ENCODE peak calls at places on chromosomes 3 and 15, in six cellular contexts. One of them, this sample, is unnamed.
A peak's percentile ranks its signal among the peaks of the same experiment; 100 is the strongest.

GRCh38 chr15:59501531-59502113 is 63.6 kb downstream of the FAM81A start:
- DNase-seq in right lobe of liver: no peak
- DNase-seq in GM06990: no peak
- DNase-seq in lower leg skin: no peak
- DNase-seq in CD4-positive, alpha-beta T cell: no peak
- DNase-seq in A549: peak; percentile 80
- DNase-seq in this sample: peak; percentile 72

GRCh38 chr3:114839476-114839875 is 307.6 kb downstream of the ZBTB20 start:
- DNase-seq in right lobe of liver: no peak
- DNase-seq in GM06990: no peak
- DNase-seq in lower leg skin: no peak
- DNase-seq in CD4-positive, alpha-beta T cell: no peak
- DNase-seq in A549: peak; percentile 11
- DNase-seq in this sample: no peak

GRCh38 chr3:12705981-12706380 is 42.1 kb upstream of the RAF1 start:
- DNase-seq in right lobe of liver: no peak
- DNase-seq in GM06990: no peak
- DNase-seq in lower leg skin: no peak
- DNase-seq in CD4-positive, alpha-beta T cell: no peak
- DNase-seq in A549: no peak
- DNase-seq in this sample: no peak

GRCh38 chr3:120302361-120302760 is 17.3 kb upstream of the GPR156 start:
- DNase-seq in right lobe of liver: no peak
- DNase-seq in GM06990: no peak
- DNase-seq in lower leg skin: no peak
- DNase-seq in CD4-positive, alpha-beta T cell: no peak
- DNase-seq in A549: no peak
- DNase-seq in this sample: no peak

GRCh38 chr3:10408680-10409079 is 87.8 kb upstream of the SEC13 start:
- DNase-seq in right lobe of liver: no peak
- DNase-seq in GM06990: no peak
- DNase-seq in lower leg skin: no peak
- DNase-seq in CD4-positive, alpha-beta T cell: no peak
- DNase-seq in A549: no peak
- DNase-seq in this sample: no peak

GRCh38 chr15:91866971-91867372 is 13.5 kb downstream of the SLCO3A1 start:
- DNase-seq in right lobe of liver: no peak
- DNase-seq in GM06990: no peak
- DNase-seq in lower leg skin: peak; percentile 60
- DNase-seq in CD4-positive, alpha-beta T cell: no peak
- DNase-seq in A549: no peak
- DNase-seq in this sample: no peak

GRCh38 chr3:173135059-173135458 is 6.0 kb downstream of the SPATA16 start:
- DNase-seq in right lobe of liver: no peak
- DNase-seq in GM06990: no peak
- DNase-seq in lower leg skin: no peak
- DNase-seq in CD4-positive, alpha-beta T cell: no peak
- DNase-seq in A549: no peak
- DNase-seq in this sample: no peak

GRCh38 chr15:74302821-74303359 is 64.6 kb downstream of the CYP11A1 start:
- DNase-seq in right lobe of liver: no peak
- DNase-seq in GM06990: no peak
- DNase-seq in lower leg skin: no peak
- DNase-seq in CD4-positive, alpha-beta T cell: no peak
- DNase-seq in A549: peak; percentile 38
- DNase-seq in this sample: peak; percentile 79

GRCh38 chr15:24955549-24955929 is 752 bp downstream of the SNRPN start:
- DNase-seq in right lobe of liver: peak; percentile 55
- DNase-seq in GM06990: peak; percentile 20
- DNase-seq in lower leg skin: no peak
- DNase-seq in CD4-positive, alpha-beta T cell: peak; percentile 4
- DNase-seq in A549: no peak
- DNase-seq in this sample: peak; percentile 7

GRCh38 chr3:129820587-129820986 is 72.9 kb downstream of the TMCC1 start:
- DNase-seq in right lobe of liver: no peak
- DNase-seq in GM06990: no peak
- DNase-seq in lower leg skin: no peak
- DNase-seq in CD4-positive, alpha-beta T cell: no peak
- DNase-seq in A549: no peak
- DNase-seq in this sample: no peak

GRCh38 chr15:100036030-100036429 is 302.8 kb upstream of the LYSMD4 start:
- DNase-seq in right lobe of liver: no peak
- DNase-seq in GM06990: no peak
- DNase-seq in lower leg skin: no peak
- DNase-seq in CD4-positive, alpha-beta T cell: no peak
- DNase-seq in A549: no peak
- DNase-seq in this sample: no peak

GRCh38 chr15:78565951-78566774 is 843 bp downstream of the CHRNA5 start:
- DNase-seq in right lobe of liver: no peak
- DNase-seq in GM06990: peak; percentile 8
- DNase-seq in lower leg skin: no peak
- DNase-seq in CD4-positive, alpha-beta T cell: no peak
- DNase-seq in A549: peak; percentile 55
- DNase-seq in this sample: peak; percentile 23

GRCh38 chr15:100686725-100687488 is 84.5 kb downstream of the ASB7 start:
- DNase-seq in right lobe of liver: no peak
- DNase-seq in GM06990: no peak
- DNase-seq in lower leg skin: no peak
- DNase-seq in CD4-positive, alpha-beta T cell: no peak
- DNase-seq in A549: no peak
- DNase-seq in this sample: no peak

GRCh38 chr3:36843065-36844051 is 79.0 kb upstream of the DCLK3 start:
- DNase-seq in right lobe of liver: no peak
- DNase-seq in GM06990: no peak
- DNase-seq in lower leg skin: no peak
- DNase-seq in CD4-positive, alpha-beta T cell: peak; percentile 14
- DNase-seq in A549: peak; percentile 65
- DNase-seq in this sample: peak; percentile 40

GRCh38 chr15:33125883-33126535 is 68.5 kb downstream of the FMN1 start:
- DNase-seq in right lobe of liver: no peak
- DNase-seq in GM06990: no peak
- DNase-seq in lower leg skin: no peak
- DNase-seq in CD4-positive, alpha-beta T cell: no peak
- DNase-seq in A549: no peak
- DNase-seq in this sample: no peak

GRCh38 chr3:166274342-166274741 is 437.1 kb upstream of the BCHE start:
- DNase-seq in right lobe of liver: no peak
- DNase-seq in GM06990: no peak
- DNase-seq in lower leg skin: no peak
- DNase-seq in CD4-positive, alpha-beta T cell: no peak
- DNase-seq in A549: no peak
- DNase-seq in this sample: no peak

GRCh38 chr3:5250467-5251195 is 63.1 kb downstream of the EDEM1 start:
- DNase-seq in right lobe of liver: no peak
- DNase-seq in GM06990: no peak
- DNase-seq in lower leg skin: no peak
- DNase-seq in CD4-positive, alpha-beta T cell: no peak
- DNase-seq in A549: peak; percentile 33
- DNase-seq in this sample: no peak

GRCh38 chr3:169153614-169154013 is 509.9 kb downstream of the MECOM start:
- DNase-seq in right lobe of liver: no peak
- DNase-seq in GM06990: no peak
- DNase-seq in lower leg skin: no peak
- DNase-seq in CD4-positive, alpha-beta T cell: no peak
- DNase-seq in A549: no peak
- DNase-seq in this sample: no peak

GRCh38 chr3:26825454-26825853 is 202.9 kb downstream of the LRRC3B start:
- DNase-seq in right lobe of liver: peak; percentile 27
- DNase-seq in GM06990: no peak
- DNase-seq in lower leg skin: no peak
- DNase-seq in CD4-positive, alpha-beta T cell: no peak
- DNase-seq in A549: no peak
- DNase-seq in this sample: no peak

GRCh38 chr3:168498194-168498593 is 402.5 kb upstream of the GOLIM4 start:
- DNase-seq in right lobe of liver: no peak
- DNase-seq in GM06990: no peak
- DNase-seq in lower leg skin: no peak
- DNase-seq in CD4-positive, alpha-beta T cell: no peak
- DNase-seq in A549: no peak
- DNase-seq in this sample: no peak

GRCh38 chr3:192842711-192843436 is 74.8 kb downstream of the MB21D2 start:
- DNase-seq in right lobe of liver: no peak
- DNase-seq in GM06990: no peak
- DNase-seq in lower leg skin: no peak
- DNase-seq in CD4-positive, alpha-beta T cell: no peak
- DNase-seq in A549: no peak
- DNase-seq in this sample: no peak

GRCh38 chr3:54850484-54851003 is 77.3 kb downstream of the LRTM1 start:
- DNase-seq in right lobe of liver: no peak
- DNase-seq in GM06990: no peak
- DNase-seq in lower leg skin: no peak
- DNase-seq in CD4-positive, alpha-beta T cell: no peak
- DNase-seq in A549: no peak
- DNase-seq in this sample: no peak

GRCh38 chr3:139517321-139517720 is 22.2 kb downstream of the RBP1 start:
- DNase-seq in right lobe of liver: no peak
- DNase-seq in GM06990: no peak
- DNase-seq in lower leg skin: no peak
- DNase-seq in CD4-positive, alpha-beta T cell: no peak
- DNase-seq in A549: no peak
- DNase-seq in this sample: no peak

GRCh38 chr3:119681279-119681678 is 4.1 kb upstream of the COX17 start:
- DNase-seq in right lobe of liver: no peak
- DNase-seq in GM06990: no peak
- DNase-seq in lower leg skin: no peak
- DNase-seq in CD4-positive, alpha-beta T cell: no peak
- DNase-seq in A549: peak; percentile 44
- DNase-seq in this sample: peak; percentile 38

GRCh38 chr3:20280257-20280656 is 94.3 kb upstream of the SGO1 start:
- DNase-seq in right lobe of liver: no peak
- DNase-seq in GM06990: no peak
- DNase-seq in lower leg skin: no peak
- DNase-seq in CD4-positive, alpha-beta T cell: no peak
- DNase-seq in A549: no peak
- DNase-seq in this sample: no peak

GRCh38 chr3:182596673-182597410 is 196.5 kb upstream of the ATP11B start:
- DNase-seq in right lobe of liver: no peak
- DNase-seq in GM06990: no peak
- DNase-seq in lower leg skin: no peak
- DNase-seq in CD4-positive, alpha-beta T cell: no peak
- DNase-seq in A549: no peak
- DNase-seq in this sample: no peak

GRCh38 chr3:188627652-188628051 is 473.7 kb downstream of the LPP start:
- DNase-seq in right lobe of liver: no peak
- DNase-seq in GM06990: no peak
- DNase-seq in lower leg skin: no peak
- DNase-seq in CD4-positive, alpha-beta T cell: no peak
- DNase-seq in A549: peak; percentile 14
- DNase-seq in this sample: no peak

GRCh38 chr3:67558429-67558828 is 96.0 kb downstream of the SUCLG2 start:
- DNase-seq in right lobe of liver: no peak
- DNase-seq in GM06990: no peak
- DNase-seq in lower leg skin: peak; percentile 30
- DNase-seq in CD4-positive, alpha-beta T cell: no peak
- DNase-seq in A549: no peak
- DNase-seq in this sample: no peak

GRCh38 chr3:39869890-39870289 is 60.5 kb downstream of the MYRIP start:
- DNase-seq in right lobe of liver: no peak
- DNase-seq in GM06990: no peak
- DNase-seq in lower leg skin: no peak
- DNase-seq in CD4-positive, alpha-beta T cell: no peak
- DNase-seq in A549: no peak
- DNase-seq in this sample: no peak

GRCh38 chr3:122005033-122005565 is 16.9 kb downstream of the ILDR1 start:
- DNase-seq in right lobe of liver: no peak
- DNase-seq in GM06990: peak; percentile 82
- DNase-seq in lower leg skin: no peak
- DNase-seq in CD4-positive, alpha-beta T cell: no peak
- DNase-seq in A549: no peak
- DNase-seq in this sample: peak; percentile 72

GRCh38 chr3:184040010-184040409 is 8.5 kb downstream of the HTR3D start:
- DNase-seq in right lobe of liver: no peak
- DNase-seq in GM06990: no peak
- DNase-seq in lower leg skin: no peak
- DNase-seq in CD4-positive, alpha-beta T cell: no peak
- DNase-seq in A549: peak; percentile 45
- DNase-seq in this sample: no peak

GRCh38 chr3:176526194-176526593 is 671.1 kb downstream of the TBL1XR1 start:
- DNase-seq in right lobe of liver: no peak
- DNase-seq in GM06990: no peak
- DNase-seq in lower leg skin: no peak
- DNase-seq in CD4-positive, alpha-beta T cell: no peak
- DNase-seq in A549: no peak
- DNase-seq in this sample: no peak

GRCh38 chr3:32450426-32450825 is 52.2 kb downstream of the CMTM6 start:
- DNase-seq in right lobe of liver: no peak
- DNase-seq in GM06990: no peak
- DNase-seq in lower leg skin: no peak
- DNase-seq in CD4-positive, alpha-beta T cell: no peak
- DNase-seq in A549: no peak
- DNase-seq in this sample: no peak

GRCh38 chr15:96028620-96029019 is 301.9 kb upstream of the NR2F2 start:
- DNase-seq in right lobe of liver: no peak
- DNase-seq in GM06990: no peak
- DNase-seq in lower leg skin: no peak
- DNase-seq in CD4-positive, alpha-beta T cell: no peak
- DNase-seq in A549: no peak
- DNase-seq in this sample: no peak
- TF ChIP-seq CTCF in right lobe of liver: no peak
- TF ChIP-seq CTCF in GM06990: no peak
- TF ChIP-seq CTCF in lower leg skin: no peak
- TF ChIP-seq CTCF in CD4-positive, alpha-beta T cell: no peak
- TF ChIP-seq CTCF in A549: no peak
- TF ChIP-seq CTCF in this sample: no peak

GRCh38 chr3:124492824-124493223 is 237.4 kb upstream of the UMPS start:
- DNase-seq in right lobe of liver: peak; percentile 76
- DNase-seq in GM06990: no peak
- DNase-seq in lower leg skin: peak; percentile 23
- DNase-seq in CD4-positive, alpha-beta T cell: no peak
- DNase-seq in A549: peak; percentile 64
- DNase-seq in this sample: peak; percentile 17
- TF ChIP-seq CTCF in right lobe of liver: peak; percentile 60
- TF ChIP-seq CTCF in GM06990: peak; percentile 50
- TF ChIP-seq CTCF in lower leg skin: no peak
- TF ChIP-seq CTCF in CD4-positive, alpha-beta T cell: no peak
- TF ChIP-seq CTCF in A549: peak; percentile 52
- TF ChIP-seq CTCF in this sample: peak; percentile 3

GRCh38 chr3:160956785-160957184 is 148.4 kb downstream of the B3GALNT1 start:
- DNase-seq in right lobe of liver: no peak
- DNase-seq in GM06990: peak; percentile 6
- DNase-seq in lower leg skin: no peak
- DNase-seq in CD4-positive, alpha-beta T cell: no peak
- DNase-seq in A549: no peak
- DNase-seq in this sample: peak; percentile 29
- TF ChIP-seq CTCF in right lobe of liver: peak; percentile 28
- TF ChIP-seq CTCF in GM06990: peak; percentile 44
- TF ChIP-seq CTCF in lower leg skin: no peak
- TF ChIP-seq CTCF in CD4-positive, alpha-beta T cell: no peak
- TF ChIP-seq CTCF in A549: no peak
- TF ChIP-seq CTCF in this sample: peak; percentile 55

DNA sequence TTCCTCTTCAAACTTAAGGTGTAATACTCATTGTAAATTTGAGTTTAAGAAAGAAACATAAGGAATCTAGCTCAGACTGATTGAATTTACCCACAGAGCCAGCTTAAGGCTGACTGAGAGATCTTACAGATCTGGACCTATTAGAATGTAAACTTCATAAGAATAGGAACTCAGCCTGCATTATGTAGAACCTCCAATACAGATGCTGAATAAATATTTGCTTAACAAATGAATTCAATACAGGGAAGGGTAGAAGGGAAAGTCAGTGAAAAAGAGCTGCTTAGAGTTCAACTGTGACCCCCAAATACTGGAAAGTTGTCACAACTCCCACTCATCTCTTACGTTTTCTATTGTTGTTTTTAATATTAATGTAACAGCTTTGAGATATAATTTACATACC is 11.5 kb downstream of the KPNA4 start:
- DNase-seq in right lobe of liver: no peak
- DNase-seq in GM06990: no peak
- DNase-seq in lower leg skin: no peak
- DNase-seq in CD4-positive, alpha-beta T cell: no peak
- DNase-seq in A549: no peak
- DNase-seq in this sample: no peak
- TF ChIP-seq CTCF in right lobe of liver: no peak
- TF ChIP-seq CTCF in GM06990: no peak
- TF ChIP-seq CTCF in lower leg skin: no peak
- TF ChIP-seq CTCF in CD4-positive, alpha-beta T cell: no peak
- TF ChIP-seq CTCF in A549: no peak
- TF ChIP-seq CTCF in this sample: no peak

This sample was measured in GM10248.